ENCODE peak calls at places on chromosomes 11 and 22, in ten cellular contexts. D is A549; M is IMR-90; J is CD8-positive, alpha-beta memory T cell; N is OCI-LY7; Z is adipocyte; I is PC-3; C is adrenal gland; L is left ventricle myocardium inferior; F is astrocyte. K is an unnamed sample. For H3K4me1, the result is how much of the 10 kb centered on the place peaks cover.

GRCh38 chr11:72786305-72787261 is 7.3 kb downstream of the STARD10 start:
- DNase-seq in D (no peak), M (no peak), J (no peak), N (no peak), Z (no peak), I (peak), C (no peak), L (no peak), F (no peak), K (no peak)

GRCh38 chr22:42039271-42039670 is 31.3 kb downstream of the NAGA start:
- DNase-seq in D (no peak), M (peak), J (no peak), N (no peak), Z (peak), I (no peak), C (no peak), L (no peak), F (no peak), K (no peak)

GRCh38 chr22:27405672-27406388 is 395.7 kb downstream of the MN1 start:
- DNase-seq in D (peak), M (peak), J (no peak), N (peak), Z (peak), I (peak), C (peak), L (peak), F (no peak), K (peak)

GRCh38 chr11:14336507-14337503 is 22.2 kb downstream of the RRAS2 start:
- DNase-seq in D (peak), M (peak), J (no peak), N (no peak), Z (peak), I (peak), C (no peak), L (no peak), F (peak), K (no peak)

GRCh38 chr22:45422237-45422983 is 8.9 kb downstream of the RIBC2 start:
- DNase-seq in D (no peak), M (no peak), J (no peak), N (no peak), Z (no peak), I (no peak), C (no peak), L (no peak), F (no peak), K (no peak)

GRCh38 chr11:73478737-73479347 is 102.6 kb downstream of the RELT start:
- DNase-seq in D (peak), M (peak), J (no peak), N (peak), Z (peak), I (peak), C (no peak), L (no peak), F (peak), K (no peak)

GRCh38 chr22:27995801-27996528 is 76.9 kb upstream of the PITPNB start:
- DNase-seq in D (no peak), M (no peak), J (no peak), N (no peak), Z (no peak), I (peak), C (no peak), L (no peak), F (no peak), K (no peak)

GRCh38 chr11:101046947-101047346 is 82.7 kb downstream of the PGR start:
- DNase-seq in D (no peak), M (no peak), J (no peak), N (no peak), Z (no peak), I (no peak), C (no peak), L (no peak), F (no peak), K (no peak)

GRCh38 chr11:125300791-125301218 is 136.3 kb downstream of the PKNOX2 start:
- DNase-seq in D (peak), M (peak), J (no peak), N (no peak), Z (peak), I (peak), C (peak), L (peak), F (peak), K (no peak)

GRCh38 chr11:74354036-74354435 is 42.6 kb upstream of the P4HA3 start:
- DNase-seq in D (no peak), M (no peak), J (no peak), N (no peak), Z (peak), I (no peak), C (no peak), L (no peak), F (peak), K (no peak)

GRCh38 chr11:112523477-112523876 is 262.8 kb upstream of the PLET1 start:
- DNase-seq in D (no peak), M (no peak), J (no peak), N (no peak), Z (peak), I (no peak), C (no peak), L (peak), F (no peak), K (peak)

GRCh38 chr22:50626314-50626855 is 1.6 kb downstream of the ARSA start:
- DNase-seq in D (no peak), M (no peak), J (no peak), N (no peak), Z (no peak), I (no peak), C (no peak), L (no peak), F (no peak), K (no peak)

GRCh38 chr22:40345801-40346177 is 511 bp upstream of the ADSL start:
- DNase-seq in D (no peak), M (no peak), J (peak), N (peak), Z (peak), I (peak), C (no peak), L (no peak), F (peak), K (peak)

GRCh38 chr11:17972987-17973386 is 39.9 kb downstream of the SERGEF start:
- DNase-seq in D (peak), M (peak), J (no peak), N (no peak), Z (peak), I (peak), C (peak), L (peak), F (peak), K (peak)

GRCh38 chr11:117716652-117717440 is 80.2 kb downstream of the DSCAML1 start:
- DNase-seq in D (no peak), M (no peak), J (no peak), N (no peak), Z (no peak), I (no peak), C (no peak), L (no peak), F (no peak), K (no peak)

GRCh38 chr11:74015919-74016684 is 7.2 kb upstream of the UCP3 start:
- DNase-seq in D (no peak), M (no peak), J (no peak), N (no peak), Z (no peak), I (no peak), C (no peak), L (no peak), F (no peak), K (no peak)

GRCh38 chr22:36565152-36565507 is 36.2 kb upstream of the EIF3D start:
- DNase-seq in D (no peak), M (no peak), J (no peak), N (no peak), Z (no peak), I (no peak), C (no peak), L (no peak), F (no peak), K (no peak)

GRCh38 chr22:20106205-20106848 is 9.6 kb upstream of the RANBP1 start:
- DNase-seq in D (no peak), M (no peak), J (no peak), N (no peak), Z (no peak), I (no peak), C (no peak), L (peak), F (no peak), K (peak)

GRCh38 chr11:78733031-78733430 is 158.4 kb upstream of the NARS2 start:
- DNase-seq in D (no peak), M (peak), J (no peak), N (no peak), Z (peak), I (no peak), C (no peak), L (no peak), F (no peak), K (no peak)

GRCh38 chr11:7442588-7443215 is 42.6 kb upstream of the OLFML1 start:
- DNase-seq in D (peak), M (peak), J (peak), N (peak), Z (peak), I (peak), C (peak), L (peak), F (peak), K (peak)

GRCh38 chr11:120244476-120244875 is 4.5 kb downstream of the POU2F3 start:
- DNase-seq in D (no peak), M (peak), J (no peak), N (no peak), Z (no peak), I (peak), C (no peak), L (no peak), F (peak), K (no peak)

GRCh38 chr22:37177221-37177620 is 10.8 kb downstream of the C1QTNF6 start:
- DNase-seq in D (no peak), M (no peak), J (no peak), N (no peak), Z (no peak), I (no peak), C (no peak), L (no peak), F (no peak), K (peak)

GRCh38 chr11:95919514-95919913 is 4.4 kb downstream of the MTMR2 start:
- DNase-seq in D (no peak), M (no peak), J (no peak), N (no peak), Z (no peak), I (no peak), C (no peak), L (no peak), F (no peak), K (no peak)

GRCh38 chr11:2104524-2105440 is 34.4 kb downstream of the IGF2 start:
- DNase-seq in D (no peak), M (no peak), J (no peak), N (no peak), Z (no peak), I (no peak), C (no peak), L (no peak), F (no peak), K (no peak)

GRCh38 chr11:65026810-65027209 is 429 bp upstream of the SNX15 start:
- DNase-seq in D (no peak), M (peak), J (no peak), N (no peak), Z (no peak), I (no peak), C (no peak), L (no peak), F (no peak), K (no peak)

GRCh38 chr11:83061883-83062282 is 9.8 kb downstream of the RAB30 start:
- DNase-seq in D (no peak), M (no peak), J (no peak), N (peak), Z (no peak), I (no peak), C (no peak), L (no peak), F (no peak), K (no peak)

DNA sequence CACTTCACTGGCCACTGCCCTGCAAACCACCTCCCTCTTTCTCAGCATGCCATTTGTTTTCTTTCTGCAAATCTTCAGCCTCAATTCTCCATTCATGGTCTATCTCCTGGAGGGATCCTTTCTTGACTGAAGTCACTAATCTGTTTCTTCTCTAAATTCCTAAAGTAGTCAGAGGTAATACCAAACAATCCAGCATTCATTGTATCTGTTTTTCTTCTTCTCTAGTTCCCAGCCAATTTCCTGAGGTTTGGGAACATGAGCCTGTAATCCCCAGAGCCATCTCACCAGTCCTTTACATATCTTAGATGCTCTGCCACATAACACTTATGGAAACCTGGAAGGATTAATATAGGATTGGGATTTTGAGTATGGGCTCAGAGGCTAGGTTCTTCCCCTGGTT is 86.5 kb downstream of the MICAL2 start:
- DNase-seq in D (no peak), M (no peak), J (no peak), N (no peak), Z (no peak), I (no peak), C (no peak), L (no peak), F (no peak), K (no peak)
- H3K4me3 ChIP-seq in D (no peak), M (no peak), J (peak), N (no peak), Z (no peak), I (no peak), C (no peak), L (no peak), F (no peak), K (no peak)

GRCh38 chr11:63764201-63764711 is 4.3 kb downstream of the ZFTA start:
- DNase-seq in D (no peak), M (no peak), J (no peak), N (no peak), Z (no peak), I (no peak), C (no peak), L (peak), F (no peak), K (no peak)

GRCh38 chr11:63764712-63765631 is 3.6 kb downstream of the ZFTA start:
- DNase-seq in D (no peak), M (no peak), J (no peak), N (no peak), Z (no peak), I (no peak), C (peak), L (no peak), F (no peak), K (peak)

GRCh38 chr11:63767415-63768231 is 952 bp downstream of the ZFTA start:
- DNase-seq in D (peak), M (peak), J (no peak), N (peak), Z (peak), I (peak), C (peak), L (peak), F (peak), K (peak)

GRCh38 chr11:63766501-63767270 is 1.9 kb downstream of the ZFTA start:
- DNase-seq in D (no peak), M (no peak), J (no peak), N (no peak), Z (no peak), I (no peak), C (no peak), L (no peak), F (no peak), K (no peak)

GRCh38 chr11:63765688-63766241 is 2.8 kb downstream of the ZFTA start:
- DNase-seq in D (no peak), M (no peak), J (no peak), N (no peak), Z (no peak), I (no peak), C (no peak), L (no peak), F (no peak), K (no peak)
- H3K4me1 ChIP-seq in D (under half), M (under half), J (under half), N (under half), Z (half or more), I (under half), C (under half), L (half or more), F (under half), K (under half)

DNA sequence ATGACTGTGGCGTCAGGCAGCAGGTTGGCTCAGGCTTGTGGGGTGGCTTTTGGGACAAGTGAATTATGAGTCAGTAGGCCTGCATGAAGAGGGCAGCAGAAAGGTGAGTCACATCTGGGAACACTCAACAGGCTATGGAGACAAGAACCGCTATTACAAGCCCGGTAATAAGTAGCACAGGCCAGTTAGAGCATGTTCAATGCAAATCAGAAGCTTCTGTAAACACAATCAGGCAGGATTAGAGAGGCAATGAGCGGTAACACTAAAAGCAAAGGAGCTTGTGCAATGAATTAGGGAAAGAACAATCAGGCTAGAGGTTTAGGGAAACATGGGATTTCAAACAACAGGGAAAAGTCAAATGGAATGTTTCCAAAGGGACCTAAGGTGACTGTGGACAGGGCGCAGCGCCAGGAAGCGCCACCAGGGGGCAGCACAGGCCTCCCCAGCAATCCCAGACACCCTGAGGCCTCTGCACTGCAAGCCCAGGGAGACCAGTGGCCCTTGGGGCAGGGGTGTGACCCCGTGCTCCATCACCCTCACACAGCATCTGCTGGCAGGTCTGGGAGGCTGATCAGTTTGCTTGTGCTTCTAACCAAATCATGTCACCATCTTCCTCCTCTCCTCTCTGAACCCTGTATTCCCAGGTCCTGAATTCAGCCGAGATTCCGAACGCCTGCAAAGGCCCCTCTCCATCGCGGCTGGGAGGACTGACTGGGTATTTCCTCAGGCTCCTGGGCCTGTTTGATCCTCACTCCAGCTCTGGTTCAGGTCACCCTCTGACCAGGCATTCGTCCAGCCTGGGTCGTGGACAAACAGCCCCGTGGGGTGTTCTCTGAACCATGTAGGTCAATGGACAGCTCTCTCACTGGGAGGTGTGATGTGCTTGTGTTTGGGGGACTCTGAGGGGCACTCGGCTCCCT is 50.0 kb downstream of the C11orf58 start:
- DNase-seq in D (peak), M (peak), J (peak), N (peak), Z (peak), I (peak), C (peak), L (peak), F (peak), K (peak)
- H3K4me3 ChIP-seq in D (no peak), M (no peak), J (no peak), N (no peak), Z (peak), I (peak), C (no peak), L (no peak), F (no peak), K (no peak)

DNA sequence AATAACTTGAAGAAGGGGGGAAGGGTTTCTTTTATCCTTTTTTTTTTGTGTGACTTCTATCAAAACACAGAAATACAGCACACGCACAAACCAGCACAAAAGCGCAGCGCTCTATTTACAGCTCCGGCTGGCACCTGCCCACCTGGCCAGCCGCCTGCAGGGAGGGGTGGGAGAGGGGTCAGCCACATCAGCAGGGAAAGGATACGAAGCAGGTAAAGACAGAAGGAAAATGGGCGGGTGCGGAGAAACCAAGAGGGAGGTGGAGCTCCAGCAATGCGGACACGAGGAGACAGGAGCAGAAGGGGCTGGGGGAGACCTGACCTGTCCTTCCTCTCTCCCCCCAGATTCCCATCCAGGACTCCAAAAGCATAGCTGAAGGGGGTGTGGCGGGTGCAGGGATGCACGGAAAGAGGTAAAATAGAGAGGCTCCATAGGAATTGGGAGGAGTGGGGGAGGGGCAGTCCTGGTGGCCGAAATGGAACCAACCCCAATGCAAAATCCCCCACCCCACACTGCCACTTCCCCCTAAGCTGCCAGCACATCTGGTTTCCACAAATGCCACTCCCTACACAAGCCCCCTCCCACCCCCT is 14.1 kb downstream of the CXCR5 start:
- DNase-seq in D (no peak), M (no peak), J (no peak), N (no peak), Z (no peak), I (no peak), C (no peak), L (no peak), F (no peak), K (no peak)
- H3K4me1 ChIP-seq in D (under half), M (under half), J (under half), N (half or more), Z (under half), I (under half), C (under half), L (under half), F (under half), K (under half)